ENCODE peak calls at places on chromosomes 12 and 14, in four cellular contexts. B is fibroblast of lung; G is stimulated activated CD8-positive, alpha-beta memory T cell treated with anti-CD3 and anti-CD28 coated beads, Interleukin-15, amount 100 ng/mL, for 24 hours; Y is kidney. T is an unnamed sample.

GRCh38 chr14:75067212-75067611 is 2.2 kb upstream of the ZC2HC1C start:
- DNase-seq in B (no peak), G (no peak), Y (no peak), T (no peak)

GRCh38 chr12:124548854-124549378 is 18.5 kb downstream of the NCOR2 start:
- DNase-seq in B (peak; percentile 76), G (no peak), Y (peak; percentile 83), T (peak; percentile 82)

GRCh38 chr14:65639216-65639615 is 226.7 kb downstream of the FUT8 start:
- DNase-seq in B (peak; percentile 85), G (no peak), Y (no peak), T (peak; percentile 48)

GRCh38 chr14:100895411-100895810 is 8.1 kb downstream of the RTL1 start:
- DNase-seq in B (no peak), G (no peak), Y (no peak), T (no peak)

GRCh38 chr12:82740-83139 is 16.2 kb downstream of the IQSEC3 start:
- DNase-seq in B (no peak), G (no peak), Y (no peak), T (no peak)

GRCh38 chr12:51773145-51773869 is 75.2 kb downstream of the FIGNL2 start:
- DNase-seq in B (peak; percentile 73), G (no peak), Y (no peak), T (peak; percentile 90)

GRCh38 chr12:38144601-38145436 is 171.8 kb upstream of the ALG10B start:
- DNase-seq in B (no peak), G (no peak), Y (no peak), T (no peak)

GRCh38 chr12:46266382-46266791 is 2.5 kb downstream of the SLC38A1 start:
- DNase-seq in B (peak; percentile 54), G (no peak), Y (no peak), T (peak; percentile 56)

GRCh38 chr12:15629108-15629507 is 160.1 kb downstream of the EPS8 start:
- DNase-seq in B (peak; percentile 97), G (no peak), Y (peak; percentile 67), T (peak; percentile 99)

GRCh38 chr14:59306775-59307174 is 118.3 kb downstream of the DAAM1 start:
- DNase-seq in B (peak; percentile 86), G (no peak), Y (no peak), T (peak; percentile 95)

GRCh38 chr14:80428171-80428570 is 216.9 kb upstream of the DIO2 start:
- DNase-seq in B (peak; percentile 81), G (no peak), Y (no peak), T (peak; percentile 36)

GRCh38 chr12:47943492-47944359 is 19.7 kb upstream of the TMEM106C start:
- DNase-seq in B (no peak), G (no peak), Y (no peak), T (no peak)

GRCh38 chr12:45580570-45580969 is 148.9 kb upstream of the ARID2 start:
- DNase-seq in B (no peak), G (no peak), Y (no peak), T (no peak)

GRCh38 chr14:60723218-60724079 is 702 bp downstream of the SIX4 start:
- DNase-seq in B (peak; percentile 69), G (peak; percentile 3), Y (peak; percentile 85), T (peak; percentile 57)

GRCh38 chr12:54601841-54602240 is 13.4 kb upstream of the PPP1R1A start:
- DNase-seq in B (no peak), G (no peak), Y (no peak), T (no peak)

GRCh38 chr12:109393437-109394345 is 46.0 kb downstream of the MYO1H start:
- DNase-seq in B (peak; percentile 34), G (no peak), Y (no peak), T (peak; percentile 71)

GRCh38 chr12:114166360-114166759 is 200.2 kb upstream of the RBM19 start:
- DNase-seq in B (peak; percentile 10), G (no peak), Y (no peak), T (peak; percentile 52)

GRCh38 chr14:104395941-104396681 is 183.5 kb upstream of the C14orf180 start:
- DNase-seq in B (no peak), G (no peak), Y (peak; percentile 74), T (no peak)

GRCh38 chr14:56322531-56322930 is 204.3 kb downstream of the PELI2 start:
- DNase-seq in B (no peak), G (no peak), Y (no peak), T (no peak)

GRCh38 chr14:62847168-62847567 is 198.1 kb downstream of the KCNH5 start:
- DNase-seq in B (no peak), G (no peak), Y (no peak), T (peak; percentile 1)

GRCh38 chr14:41257476-41257875 is 349.2 kb upstream of the LRFN5 start:
- DNase-seq in B (no peak), G (no peak), Y (no peak), T (no peak)

GRCh38 chr12:46770501-46771183 is 55.2 kb downstream of the SLC38A4 start:
- DNase-seq in B (peak; percentile 53), G (no peak), Y (no peak), T (peak; percentile 43)

GRCh38 chr12:78387721-78388120 is 476.9 kb upstream of the SYT1 start:
- DNase-seq in B (no peak), G (no peak), Y (no peak), T (no peak)

GRCh38 chr14:61051046-61051445 is 70.0 kb downstream of the SLC38A6 start:
- DNase-seq in B (peak; percentile 17), G (no peak), Y (no peak), T (peak; percentile 76)

GRCh38 chr14:105171004-105171673 is 2.6 kb upstream of the JAG2 start:
- DNase-seq in B (no peak), G (no peak), Y (no peak), T (no peak)